ENCODE peak calls at places on chromosomes 11 and 22, in six cellular contexts. T is mesenchymal stem cell, P is astrocyte, U is HepG2, A is fibroblast of lung, D is neuronal stem cell. H is an unnamed sample.

GRCh38 chr11:124961972-124962609 is 8.1 kb downstream of the CCDC15 start:
- DNase-seq in T (peak), P (peak), U (peak), A (peak), D (peak), H (peak)

GRCh38 chr11:26649884-26650283 is 72.0 kb downstream of the SLC5A12 start:
- DNase-seq in T (peak), P (peak), U (peak), A (peak), D (peak), H (peak)

GRCh38 chr11:68525930-68526329 is 65.4 kb downstream of the PPP6R3 start:
- DNase-seq in T (no peak), P (peak), U (no peak), A (no peak), D (no peak), H (no peak)

GRCh38 chr22:32764330-32765116 is 37.0 kb upstream of the TIMP3 start:
- DNase-seq in T (peak), P (peak), U (no peak), A (peak), D (no peak), H (peak)

GRCh38 chr11:63610604-63611394 is 3.4 kb downstream of the PLAAT3 start:
- DNase-seq in T (no peak), P (peak), U (no peak), A (no peak), D (no peak), H (no peak)

GRCh38 chr11:110463153-110463552 is 33.4 kb downstream of the FDX1 start:
- DNase-seq in T (peak), P (peak), U (no peak), A (peak), D (peak), H (peak)

GRCh38 chr22:39094717-39095389 is 2.2 kb upstream of the APOBEC3H start:
- DNase-seq in T (no peak), P (no peak), U (no peak), A (no peak), D (no peak), H (no peak)

GRCh38 chr11:1890856-1891830 is 552 bp downstream of the PRR33 start:
- DNase-seq in T (no peak), P (no peak), U (no peak), A (no peak), D (no peak), H (no peak)

GRCh38 chr22:36911887-36912661 is 1.4 kb upstream of the CSF2RB start:
- DNase-seq in T (no peak), P (peak), U (no peak), A (no peak), D (no peak), H (peak)

GRCh38 chr11:79437981-79438630 is 2.7 kb downstream of the TENM4 start:
- DNase-seq in T (peak), P (peak), U (no peak), A (peak), D (no peak), H (peak)

GRCh38 chr11:76627541-76628082 is 42.9 kb downstream of the LRRC32 start:
- DNase-seq in T (no peak), P (no peak), U (no peak), A (no peak), D (no peak), H (no peak)

GRCh38 chr11:72113170-72113808 is 794 bp upstream of the ANAPC15 start:
- DNase-seq in T (no peak), P (no peak), U (no peak), A (no peak), D (no peak), H (peak)

GRCh38 chr11:21659961-21660360 is 532.9 kb upstream of the ANO5 start:
- DNase-seq in T (no peak), P (no peak), U (no peak), A (no peak), D (no peak), H (no peak)

GRCh38 chr11:72162891-72163492 is 27.5 kb downstream of the FOLR3 start:
- DNase-seq in T (no peak), P (no peak), U (no peak), A (no peak), D (no peak), H (no peak)

GRCh38 chr11:100445231-100445735 is 241.8 kb upstream of the ARHGAP42 start:
- DNase-seq in T (no peak), P (peak), U (no peak), A (no peak), D (no peak), H (no peak)

GRCh38 chr11:65426839-65427690 is 4.5 kb downstream of the NEAT1 start:
- DNase-seq in T (peak), P (peak), U (no peak), A (peak), D (no peak), H (peak)

GRCh38 chr11:83599066-83599465 is 312.9 kb upstream of the CCDC90B start:
- DNase-seq in T (no peak), P (no peak), U (peak), A (no peak), D (no peak), H (no peak)

GRCh38 chr11:36456136-36456535 is 53.9 kb downstream of the TRAF6 start:
- DNase-seq in T (no peak), P (no peak), U (no peak), A (peak), D (no peak), H (no peak)

GRCh38 chr22:20203142-20204099 is 52.6 kb upstream of the CCDC188 start:
- DNase-seq in T (peak), P (peak), U (peak), A (peak), D (peak), H (peak)

DNA sequence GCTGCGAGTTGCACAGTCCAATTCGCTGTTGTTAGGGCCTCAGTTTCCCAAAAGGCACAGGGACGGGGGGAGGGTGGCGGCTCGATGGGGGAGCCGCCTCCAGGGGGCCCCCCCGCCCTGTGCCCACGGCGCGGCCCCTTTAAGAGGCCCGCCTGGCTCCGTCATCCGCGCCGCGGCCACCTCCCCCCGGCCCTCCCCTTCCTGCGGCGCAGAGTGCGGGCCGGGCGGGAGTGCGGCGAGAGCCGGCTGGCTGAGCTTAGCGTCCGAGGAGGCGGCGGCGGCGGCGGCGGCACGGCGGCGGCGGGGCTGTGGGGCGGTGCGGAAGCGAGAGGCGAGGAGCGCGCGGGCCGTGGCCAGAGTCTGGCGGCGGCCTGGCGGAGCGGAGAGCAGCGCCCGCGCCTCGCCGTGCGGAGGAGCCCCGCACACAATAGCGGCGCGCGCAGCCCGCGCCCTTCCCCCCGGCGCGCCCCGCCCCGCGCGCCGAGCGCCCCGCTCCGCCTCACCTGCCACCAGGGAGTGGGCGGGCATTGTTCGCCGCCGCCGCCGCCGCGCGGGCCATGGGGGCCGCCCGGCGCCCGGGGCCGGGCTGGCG is at the start of gene BCR:
- DNase-seq in T (peak), P (peak), U (no peak), A (peak), D (no peak), H (peak)
- H2AFZ ChIP-seq in T (peak), P (peak), U (peak), A (peak), D (peak), H (peak)

GRCh38 chr22:46072981-46073682 is 77.2 kb upstream of the PPARA start:
- DNase-seq in T (peak), P (no peak), U (no peak), A (no peak), D (no peak), H (peak)

GRCh38 chr22:46073683-46074504 is 76.4 kb upstream of the PPARA start:
- DNase-seq in T (peak), P (no peak), U (no peak), A (no peak), D (no peak), H (peak)

GRCh38 chr22:46076651-46077339 is 73.5 kb upstream of the PPARA start:
- DNase-seq in T (no peak), P (peak), U (no peak), A (peak), D (no peak), H (peak)

GRCh38 chr22:46075764-46076531 is 74.4 kb upstream of the PPARA start:
- DNase-seq in T (no peak), P (no peak), U (no peak), A (no peak), D (no peak), H (no peak)

DNA sequence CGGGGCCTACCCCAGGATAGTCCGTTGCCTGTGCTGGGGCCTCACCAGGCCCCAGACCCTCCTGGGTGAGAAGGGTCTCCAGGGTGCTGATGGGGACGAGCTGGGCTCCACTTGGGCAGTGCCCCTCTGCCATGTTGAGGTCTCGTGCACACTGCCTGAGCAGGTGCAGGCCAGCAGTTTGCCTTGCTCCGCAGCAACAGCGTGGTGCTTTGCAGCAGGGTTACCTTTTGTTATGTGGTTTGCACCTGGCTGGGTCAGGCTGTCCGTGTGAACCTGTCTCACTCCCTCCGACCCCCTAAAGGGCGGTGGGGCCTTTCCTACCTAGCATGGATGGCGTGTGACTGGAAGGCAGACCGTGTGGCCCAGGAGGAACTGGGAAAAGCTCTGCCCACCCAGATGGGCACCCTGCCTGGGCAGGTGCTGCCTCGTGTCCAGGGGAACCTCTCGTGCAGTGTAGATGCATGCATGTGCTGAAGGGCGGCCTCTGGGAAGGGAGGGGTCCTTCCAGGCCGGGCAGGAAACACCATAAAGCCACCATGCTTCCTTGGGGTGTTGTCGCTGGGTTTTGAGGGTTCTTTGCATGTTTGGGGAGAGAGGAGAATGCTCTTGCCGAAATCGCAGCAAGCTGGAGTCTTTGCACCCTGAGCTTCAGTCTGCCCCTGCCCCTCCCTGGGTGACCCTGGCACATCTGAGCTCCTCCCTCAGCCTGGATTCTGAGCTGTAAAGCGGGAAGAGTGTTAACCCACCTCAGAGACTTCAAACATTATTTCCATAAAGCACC is 75.4 kb upstream of the PPARA start:
- DNase-seq in T (no peak), P (no peak), U (no peak), A (no peak), D (no peak), H (peak)
- H3K9ac ChIP-seq in T (peak), P (peak), U (no peak), A (peak), D (no peak), H (peak)

GRCh38 chr11:32382339-32383049 is 52.8 kb downstream of the WT1 start:
- DNase-seq in T (no peak), P (peak), U (no peak), A (no peak), D (no peak), H (no peak)
- H3K4me3 ChIP-seq in T (no peak), P (no peak), U (no peak), A (no peak), D (no peak), H (no peak)

GRCh38 chr11:69848196-69848595 is 29.0 kb upstream of the FGF3 start:
- DNase-seq in T (peak), P (peak), U (no peak), A (peak), D (no peak), H (peak)

GRCh38 chr11:69854719-69855118 is 35.5 kb upstream of the FGF3 start:
- DNase-seq in T (peak), P (peak), U (no peak), A (peak), D (no peak), H (peak)

DNA sequence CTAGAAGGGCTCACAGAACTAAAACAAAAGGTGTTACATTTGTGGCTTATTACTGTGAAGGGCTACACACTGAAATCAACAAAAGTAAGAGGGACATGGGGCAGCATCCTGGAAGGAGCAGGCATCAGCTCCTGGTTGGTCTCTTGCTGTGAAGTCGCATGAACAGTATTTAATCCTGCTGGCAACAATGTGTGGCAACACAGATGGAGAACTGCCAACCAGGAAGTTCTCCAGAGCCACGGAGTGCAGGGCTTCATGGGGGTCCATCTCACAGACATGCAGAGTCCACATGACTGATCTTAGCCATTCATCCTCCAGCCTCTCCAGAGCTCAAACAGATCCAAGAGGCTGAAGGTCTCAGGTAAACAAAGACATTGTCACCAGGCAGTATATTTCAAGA is 32.8 kb upstream of the FGF3 start:
- DNase-seq in T (no peak), P (no peak), U (no peak), A (no peak), D (no peak), H (no peak)
- H2AFZ ChIP-seq in T (no peak), P (no peak), U (no peak), A (no peak), D (no peak), H (no peak)

DNA sequence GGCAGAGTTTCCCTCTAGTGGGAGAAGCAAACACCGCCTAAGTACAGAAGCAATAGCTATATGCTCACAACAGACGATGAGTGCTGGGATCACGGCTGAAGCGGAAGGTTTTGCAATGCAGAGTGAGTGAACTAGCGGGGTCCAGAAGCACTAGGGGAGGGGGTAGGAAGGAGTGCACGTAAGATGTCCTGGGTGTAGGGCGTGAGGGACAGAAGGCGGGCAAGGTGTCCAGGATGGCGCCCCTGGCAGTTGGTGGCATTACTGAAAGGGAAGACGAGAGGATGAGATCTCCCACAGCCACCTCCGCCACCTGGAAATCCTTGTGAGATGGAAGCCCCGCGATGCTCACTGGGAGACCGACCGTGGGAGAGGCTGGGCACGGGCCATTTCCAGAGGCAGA is 81.0 kb downstream of the ETS1 start:
- DNase-seq in T (no peak), P (no peak), U (no peak), A (no peak), D (no peak), H (no peak)
- H3K9ac ChIP-seq in T (peak), P (peak), U (no peak), A (peak), D (no peak), H (peak)

GRCh38 chr11:44950036-44950624 is 553 bp downstream of the TP53I11 start:
- DNase-seq in T (no peak), P (no peak), U (no peak), A (no peak), D (peak), H (peak)
- H3K4me3 ChIP-seq in T (peak), P (peak), U (no peak), A (peak), D (peak), H (peak)

H was measured in GM23248.